ENCODE peak calls at places on chromosomes 1 and 21, in ten cellular contexts. One of them, this sample, is unnamed.

GRCh38 chr1:79849388-79849787 is 842.9 kb upstream of the ADGRL4 start:
- DNase-seq in esophagus squamous epithelium: no peak
- DNase-seq in CD8-positive, alpha-beta memory T cell: no peak
- DNase-seq in thoracic aorta: no peak
- DNase-seq in mesendoderm: no peak
- DNase-seq in lower lobe of right lung: no peak
- DNase-seq in colonic mucosa: no peak
- DNase-seq in GM23248: no peak
- DNase-seq in DND-41: no peak
- DNase-seq in Panc1: no peak
- DNase-seq in this sample: no peak

GRCh38 chr1:236753554-236753953 is 41.5 kb upstream of the MTR start:
- DNase-seq in esophagus squamous epithelium: no peak
- DNase-seq in CD8-positive, alpha-beta memory T cell: no peak
- DNase-seq in thoracic aorta: no peak
- DNase-seq in mesendoderm: peak; percentile 93
- DNase-seq in lower lobe of right lung: no peak
- DNase-seq in colonic mucosa: no peak
- DNase-seq in GM23248: peak; percentile 24
- DNase-seq in DND-41: peak; percentile 16
- DNase-seq in Panc1: no peak
- DNase-seq in this sample: no peak

GRCh38 chr1:111468717-111469100 is 5.1 kb upstream of the C1orf162 start:
- DNase-seq in esophagus squamous epithelium: no peak
- DNase-seq in CD8-positive, alpha-beta memory T cell: no peak
- DNase-seq in thoracic aorta: no peak
- DNase-seq in mesendoderm: peak; percentile 28
- DNase-seq in lower lobe of right lung: no peak
- DNase-seq in colonic mucosa: no peak
- DNase-seq in GM23248: no peak
- DNase-seq in DND-41: no peak
- DNase-seq in Panc1: no peak
- DNase-seq in this sample: no peak

GRCh38 chr1:53473463-53473862 is 14.3 kb downstream of the DMRTB1 start:
- DNase-seq in esophagus squamous epithelium: no peak
- DNase-seq in CD8-positive, alpha-beta memory T cell: no peak
- DNase-seq in thoracic aorta: no peak
- DNase-seq in mesendoderm: no peak
- DNase-seq in lower lobe of right lung: no peak
- DNase-seq in colonic mucosa: no peak
- DNase-seq in GM23248: peak; percentile 49
- DNase-seq in DND-41: no peak
- DNase-seq in Panc1: no peak
- DNase-seq in this sample: no peak

GRCh38 chr21:36422279-36423098 is 37.3 kb downstream of the CHAF1B start:
- DNase-seq in esophagus squamous epithelium: no peak
- DNase-seq in CD8-positive, alpha-beta memory T cell: no peak
- DNase-seq in thoracic aorta: no peak
- DNase-seq in mesendoderm: peak; percentile 95
- DNase-seq in lower lobe of right lung: peak; percentile 63
- DNase-seq in colonic mucosa: peak; percentile 62
- DNase-seq in GM23248: peak; percentile 66
- DNase-seq in DND-41: peak; percentile 54
- DNase-seq in Panc1: no peak
- DNase-seq in this sample: no peak

GRCh38 chr1:28010979-28011378 is 51.2 kb downstream of the XKR8 start:
- DNase-seq in esophagus squamous epithelium: no peak
- DNase-seq in CD8-positive, alpha-beta memory T cell: no peak
- DNase-seq in thoracic aorta: no peak
- DNase-seq in mesendoderm: no peak
- DNase-seq in lower lobe of right lung: no peak
- DNase-seq in colonic mucosa: no peak
- DNase-seq in GM23248: peak; percentile 31
- DNase-seq in DND-41: no peak
- DNase-seq in Panc1: no peak
- DNase-seq in this sample: no peak

GRCh38 chr1:91755176-91755575 is 130.8 kb downstream of the TGFBR3 start:
- DNase-seq in esophagus squamous epithelium: no peak
- DNase-seq in CD8-positive, alpha-beta memory T cell: no peak
- DNase-seq in thoracic aorta: no peak
- DNase-seq in mesendoderm: no peak
- DNase-seq in lower lobe of right lung: no peak
- DNase-seq in colonic mucosa: no peak
- DNase-seq in GM23248: peak; percentile 80
- DNase-seq in DND-41: no peak
- DNase-seq in Panc1: no peak
- DNase-seq in this sample: peak; percentile 54

GRCh38 chr1:152109231-152109997 is 5.8 kb downstream of the TCHH start:
- DNase-seq in esophagus squamous epithelium: no peak
- DNase-seq in CD8-positive, alpha-beta memory T cell: no peak
- DNase-seq in thoracic aorta: no peak
- DNase-seq in mesendoderm: peak; percentile 21
- DNase-seq in lower lobe of right lung: no peak
- DNase-seq in colonic mucosa: peak; percentile 18
- DNase-seq in GM23248: peak; percentile 49
- DNase-seq in DND-41: no peak
- DNase-seq in Panc1: no peak
- DNase-seq in this sample: no peak

GRCh38 chr1:225454733-225455132 is 26.9 kb upstream of the LBR start:
- DNase-seq in esophagus squamous epithelium: no peak
- DNase-seq in CD8-positive, alpha-beta memory T cell: no peak
- DNase-seq in thoracic aorta: peak; percentile 51
- DNase-seq in mesendoderm: no peak
- DNase-seq in lower lobe of right lung: no peak
- DNase-seq in colonic mucosa: no peak
- DNase-seq in GM23248: peak; percentile 92
- DNase-seq in DND-41: no peak
- DNase-seq in Panc1: peak; percentile 61
- DNase-seq in this sample: no peak

GRCh38 chr1:163060343-163061007 is 8.7 kb upstream of the RGS4 start:
- DNase-seq in esophagus squamous epithelium: no peak
- DNase-seq in CD8-positive, alpha-beta memory T cell: no peak
- DNase-seq in thoracic aorta: no peak
- DNase-seq in mesendoderm: no peak
- DNase-seq in lower lobe of right lung: no peak
- DNase-seq in colonic mucosa: no peak
- DNase-seq in GM23248: no peak
- DNase-seq in DND-41: no peak
- DNase-seq in Panc1: no peak
- DNase-seq in this sample: no peak

GRCh38 chr1:42736152-42736551 is 3.9 kb downstream of the CLDN19 start:
- DNase-seq in esophagus squamous epithelium: no peak
- DNase-seq in CD8-positive, alpha-beta memory T cell: no peak
- DNase-seq in thoracic aorta: no peak
- DNase-seq in mesendoderm: peak; percentile 73
- DNase-seq in lower lobe of right lung: no peak
- DNase-seq in colonic mucosa: peak; percentile 73
- DNase-seq in GM23248: peak; percentile 61
- DNase-seq in DND-41: no peak
- DNase-seq in Panc1: no peak
- DNase-seq in this sample: no peak

GRCh38 chr1:200410566-200410878 is 686 bp upstream of the ZNF281 start:
- DNase-seq in esophagus squamous epithelium: no peak
- DNase-seq in CD8-positive, alpha-beta memory T cell: no peak
- DNase-seq in thoracic aorta: no peak
- DNase-seq in mesendoderm: peak; percentile 85
- DNase-seq in lower lobe of right lung: no peak
- DNase-seq in colonic mucosa: peak; percentile 49
- DNase-seq in GM23248: peak; percentile 33
- DNase-seq in DND-41: peak; percentile 44
- DNase-seq in Panc1: no peak
- DNase-seq in this sample: peak; percentile 25

GRCh38 chr1:230985711-230986110 is 6.8 kb downstream of the ARV1 start:
- DNase-seq in esophagus squamous epithelium: no peak
- DNase-seq in CD8-positive, alpha-beta memory T cell: no peak
- DNase-seq in thoracic aorta: no peak
- DNase-seq in mesendoderm: no peak
- DNase-seq in lower lobe of right lung: no peak
- DNase-seq in colonic mucosa: peak; percentile 78
- DNase-seq in GM23248: no peak
- DNase-seq in DND-41: no peak
- DNase-seq in Panc1: no peak
- DNase-seq in this sample: peak; percentile 65

GRCh38 chr1:230979952-230980351 is 1.1 kb downstream of the ARV1 start:
- DNase-seq in esophagus squamous epithelium: no peak
- DNase-seq in CD8-positive, alpha-beta memory T cell: peak; percentile 44
- DNase-seq in thoracic aorta: no peak
- DNase-seq in mesendoderm: no peak
- DNase-seq in lower lobe of right lung: no peak
- DNase-seq in colonic mucosa: no peak
- DNase-seq in GM23248: no peak
- DNase-seq in DND-41: no peak
- DNase-seq in Panc1: no peak
- DNase-seq in this sample: no peak

GRCh38 chr1:230983811-230984210 is 4.9 kb downstream of the ARV1 start:
- DNase-seq in esophagus squamous epithelium: no peak
- DNase-seq in CD8-positive, alpha-beta memory T cell: no peak
- DNase-seq in thoracic aorta: no peak
- DNase-seq in mesendoderm: no peak
- DNase-seq in lower lobe of right lung: no peak
- DNase-seq in colonic mucosa: no peak
- DNase-seq in GM23248: no peak
- DNase-seq in DND-41: no peak
- DNase-seq in Panc1: no peak
- DNase-seq in this sample: no peak

GRCh38 chr1:230979389-230979716 is 459 bp downstream of the ARV1 start:
- DNase-seq in esophagus squamous epithelium: no peak
- DNase-seq in CD8-positive, alpha-beta memory T cell: no peak
- DNase-seq in thoracic aorta: no peak
- DNase-seq in mesendoderm: no peak
- DNase-seq in lower lobe of right lung: no peak
- DNase-seq in colonic mucosa: no peak
- DNase-seq in GM23248: no peak
- DNase-seq in DND-41: no peak
- DNase-seq in Panc1: no peak
- DNase-seq in this sample: no peak

GRCh38 chr1:230982698-230983097 is 3.8 kb downstream of the ARV1 start:
- DNase-seq in esophagus squamous epithelium: no peak
- DNase-seq in CD8-positive, alpha-beta memory T cell: no peak
- DNase-seq in thoracic aorta: no peak
- DNase-seq in mesendoderm: no peak
- DNase-seq in lower lobe of right lung: no peak
- DNase-seq in colonic mucosa: no peak
- DNase-seq in GM23248: peak; percentile 89
- DNase-seq in DND-41: no peak
- DNase-seq in Panc1: no peak
- DNase-seq in this sample: no peak
- H3K27me3 ChIP-seq in esophagus squamous epithelium: no peaks in the 10 kb centered on the region
- H3K27me3 ChIP-seq in CD8-positive, alpha-beta memory T cell: no peaks in the 10 kb centered on the region
- H3K27me3 ChIP-seq in thoracic aorta: no peaks in the 10 kb centered on the region
- H3K27me3 ChIP-seq in mesendoderm: no peaks in the 10 kb centered on the region
- H3K27me3 ChIP-seq in lower lobe of right lung: no peaks in the 10 kb centered on the region
- H3K27me3 ChIP-seq in colonic mucosa: no peaks in the 10 kb centered on the region
- H3K27me3 ChIP-seq in GM23248: no peaks in the 10 kb centered on the region
- H3K27me3 ChIP-seq in DND-41: no peaks in the 10 kb centered on the region
- H3K27me3 ChIP-seq in Panc1: no peaks in the 10 kb centered on the region
- H3K27me3 ChIP-seq in this sample: no peaks in the 10 kb centered on the region

DNA sequence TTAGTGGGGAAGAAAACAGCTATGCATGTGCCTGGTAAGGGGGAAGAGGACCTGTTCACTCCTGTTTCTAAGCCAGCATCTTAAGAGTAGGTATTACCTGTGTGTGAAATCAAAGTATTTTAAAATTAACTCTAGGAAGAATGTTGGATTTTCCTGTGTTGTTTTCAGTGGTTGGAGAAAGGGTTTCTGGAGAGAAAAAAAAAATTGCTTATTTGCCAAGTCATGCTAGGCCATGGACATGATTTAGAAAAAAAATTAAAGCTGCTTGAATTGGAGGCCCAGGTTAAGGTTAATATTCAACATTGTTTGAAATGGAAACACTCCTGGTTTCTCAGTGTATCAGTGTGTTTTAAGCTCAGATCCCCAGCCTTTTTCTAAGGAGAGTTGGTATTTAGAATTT is 42.8 kb upstream of the DNAJC6 start:
- DNase-seq in esophagus squamous epithelium: no peak
- DNase-seq in CD8-positive, alpha-beta memory T cell: no peak
- DNase-seq in thoracic aorta: no peak
- DNase-seq in mesendoderm: no peak
- DNase-seq in lower lobe of right lung: no peak
- DNase-seq in colonic mucosa: no peak
- DNase-seq in GM23248: no peak
- DNase-seq in DND-41: no peak
- DNase-seq in Panc1: no peak
- DNase-seq in this sample: no peak
- H3K4me3 ChIP-seq in esophagus squamous epithelium: no peak overlapping the region
- H3K4me3 ChIP-seq in CD8-positive, alpha-beta memory T cell: peak overlapping the region; percentile 57
- H3K4me3 ChIP-seq in thoracic aorta: peak overlapping the region; percentile 74
- H3K4me3 ChIP-seq in mesendoderm: no peak overlapping the region
- H3K4me3 ChIP-seq in lower lobe of right lung: no peak overlapping the region
- H3K4me3 ChIP-seq in colonic mucosa: no peak overlapping the region
- H3K4me3 ChIP-seq in GM23248: peak overlapping the region; percentile 74
- H3K4me3 ChIP-seq in DND-41: no peak overlapping the region
- H3K4me3 ChIP-seq in Panc1: no peak overlapping the region
- H3K4me3 ChIP-seq in this sample: no peak overlapping the region

DNA sequence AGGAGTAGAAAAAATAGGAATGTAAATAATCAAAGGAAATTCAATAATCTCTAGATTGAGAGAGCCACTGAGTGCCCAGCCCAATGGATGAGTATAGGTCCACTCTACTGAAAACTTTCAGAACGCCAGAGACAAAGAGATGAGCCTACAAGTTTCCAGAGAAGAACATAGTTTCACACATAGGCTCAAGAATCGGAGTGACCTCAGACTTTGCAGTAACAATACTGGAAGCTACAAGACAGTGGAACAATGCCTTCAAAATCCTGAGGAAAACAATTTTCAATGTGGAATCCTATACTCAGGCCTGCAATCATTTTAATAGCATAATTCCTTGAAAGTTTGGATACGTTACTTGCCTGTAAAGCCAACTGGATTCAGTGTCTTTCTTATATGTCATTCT is 11.0 kb downstream of the GJA4 start:
- DNase-seq in esophagus squamous epithelium: no peak
- DNase-seq in CD8-positive, alpha-beta memory T cell: no peak
- DNase-seq in thoracic aorta: no peak
- DNase-seq in mesendoderm: no peak
- DNase-seq in lower lobe of right lung: no peak
- DNase-seq in colonic mucosa: no peak
- DNase-seq in GM23248: no peak
- DNase-seq in DND-41: no peak
- DNase-seq in Panc1: no peak
- DNase-seq in this sample: no peak
- H3K27me3 ChIP-seq in esophagus squamous epithelium: no peaks in the 10 kb centered on the region
- H3K27me3 ChIP-seq in CD8-positive, alpha-beta memory T cell: no peaks in the 10 kb centered on the region
- H3K27me3 ChIP-seq in thoracic aorta: no peaks in the 10 kb centered on the region
- H3K27me3 ChIP-seq in mesendoderm: no peaks in the 10 kb centered on the region
- H3K27me3 ChIP-seq in lower lobe of right lung: no peaks in the 10 kb centered on the region
- H3K27me3 ChIP-seq in colonic mucosa: no peaks in the 10 kb centered on the region
- H3K27me3 ChIP-seq in GM23248: no peaks in the 10 kb centered on the region
- H3K27me3 ChIP-seq in DND-41: peaks cover 4% of the 10 kb centered on the region
- H3K27me3 ChIP-seq in Panc1: no peaks in the 10 kb centered on the region
- H3K27me3 ChIP-seq in this sample: no peaks in the 10 kb centered on the region

GRCh38 chr21:25589905-25590304 is 17.4 kb downstream of the MRPL39 start:
- DNase-seq in esophagus squamous epithelium: no peak
- DNase-seq in CD8-positive, alpha-beta memory T cell: no peak
- DNase-seq in thoracic aorta: no peak
- DNase-seq in mesendoderm: no peak
- DNase-seq in lower lobe of right lung: no peak
- DNase-seq in colonic mucosa: no peak
- DNase-seq in GM23248: no peak
- DNase-seq in DND-41: no peak
- DNase-seq in Panc1: no peak
- DNase-seq in this sample: no peak
- H3K4me3 ChIP-seq in esophagus squamous epithelium: no peak overlapping the region
- H3K4me3 ChIP-seq in CD8-positive, alpha-beta memory T cell: no peak overlapping the region
- H3K4me3 ChIP-seq in thoracic aorta: no peak overlapping the region
- H3K4me3 ChIP-seq in mesendoderm: no peak overlapping the region
- H3K4me3 ChIP-seq in lower lobe of right lung: no peak overlapping the region
- H3K4me3 ChIP-seq in colonic mucosa: no peak overlapping the region
- H3K4me3 ChIP-seq in GM23248: no peak overlapping the region
- H3K4me3 ChIP-seq in DND-41: no peak overlapping the region
- H3K4me3 ChIP-seq in Panc1: no peak overlapping the region
- H3K4me3 ChIP-seq in this sample: no peak overlapping the region